ENCODE peak calls at places on chromosomes 2 and 18, in four cellular contexts. P is small intestine; F is CD8-positive, alpha-beta T cell; G is M059J. W is an unnamed sample.

GRCh38 chr2:101597347-101597944 is 100.1 kb upstream of the MAP4K4 start:
- DNase-seq in P (no peak), G (peak), F (no peak), W (peak)

GRCh38 chr2:28649481-28650260 is 102.0 kb upstream of the PPP1CB start:
- DNase-seq in P (peak), F (no peak), G (peak), W (peak)

GRCh38 chr2:78541088-78541450 is 484.4 kb upstream of the REG3G start:
- DNase-seq in G (no peak), F (no peak), P (no peak), W (no peak)

GRCh38 chr2:199684832-199685231 is 166.2 kb downstream of the FTCDNL1 start:
- DNase-seq in P (no peak), F (no peak), G (no peak), W (no peak)

GRCh38 chr2:147382322-147382948 is 462.4 kb upstream of the ACVR2A start:
- DNase-seq in G (no peak), P (peak), F (no peak), W (no peak)

GRCh38 chr18:74083071-74083954 is 64.3 kb downstream of the FBXO15 start:
- DNase-seq in F (peak), G (no peak), P (no peak), W (no peak)

GRCh38 chr2:44895061-44895460 is 46.4 kb upstream of the SIX3 start:
- DNase-seq in G (no peak), P (no peak), F (no peak), W (no peak)

GRCh38 chr2:109380502-109381326 is 233.1 kb downstream of the SEPTIN10 start:
- DNase-seq in G (peak), P (no peak), F (no peak), W (no peak)

GRCh38 chr2:45176399-45176798 is 167.1 kb upstream of the SIX2 start:
- DNase-seq in P (no peak), F (no peak), G (no peak), W (no peak)

GRCh38 chr2:67485431-67485830 is 88.3 kb downstream of the ETAA1 start:
- DNase-seq in P (no peak), F (no peak), G (peak), W (peak)

GRCh38 chr2:235394278-235394828 is 99.5 kb upstream of the AGAP1 start:
- DNase-seq in F (no peak), G (peak), P (no peak), W (peak)

GRCh38 chr18:27685071-27685470 is 491.9 kb downstream of the CDH2 start:
- DNase-seq in P (no peak), G (no peak), F (no peak), W (no peak)

GRCh38 chr2:2717406-2717805 is 386.3 kb upstream of the MYT1L start:
- DNase-seq in G (no peak), F (no peak), P (no peak), W (no peak)

GRCh38 chr2:72738096-72738495 is 87.7 kb downstream of the EXOC6B start:
- DNase-seq in F (no peak), P (no peak), G (no peak), W (no peak)

GRCh38 chr2:64410673-64411072 is 43.3 kb upstream of the LGALSL start:
- DNase-seq in P (no peak), G (no peak), F (no peak), W (no peak)

GRCh38 chr2:60333264-60333663 is 220.2 kb downstream of the BCL11A start:
- DNase-seq in F (no peak), P (no peak), G (no peak), W (no peak)

GRCh38 chr2:3491716-3492474 is 27.4 kb downstream of the ADI1 start:
- DNase-seq in G (no peak), P (no peak), F (no peak), W (no peak)

GRCh38 chr2:49664827-49665226 is 510.5 kb upstream of the FSHR start:
- DNase-seq in F (no peak), G (no peak), P (no peak), W (no peak)

GRCh38 chr2:178082646-178083045 is 10.1 kb upstream of the PDE11A start:
- DNase-seq in G (no peak), F (no peak), P (no peak), W (no peak)

GRCh38 chr18:77063256-77063655 is 69.3 kb downstream of the MBP start:
- DNase-seq in G (peak), F (peak), P (peak), W (no peak)

GRCh38 chr2:237025090-237025865 is 60.4 kb upstream of the COPS8 start:
- DNase-seq in P (peak), G (peak), F (no peak), W (peak)

GRCh38 chr2:169709970-169710369 is 15.7 kb downstream of the PHOSPHO2 start:
- DNase-seq in P (peak), G (no peak), F (no peak), W (no peak)

GRCh38 chr2:96737251-96737650 is 2.6 kb downstream of the LMAN2L start:
- DNase-seq in P (no peak), F (no peak), G (no peak), W (no peak)

GRCh38 chr2:120566331-120567035 is 169.2 kb upstream of the GLI2 start:
- DNase-seq in G (peak), P (no peak), F (no peak), W (no peak)

GRCh38 chr18:78890388-78890787 is 89.2 kb upstream of the SALL3 start:
- DNase-seq in F (no peak), G (no peak), P (no peak), W (no peak)

GRCh38 chr18:12990662-12990976 is 543 bp upstream of the CEP192 start:
- DNase-seq in P (no peak), G (no peak), F (no peak), W (peak)

GRCh38 chr2:28449489-28450395 is 46.1 kb upstream of the PLB1 start:
- DNase-seq in G (peak), F (no peak), P (no peak), W (no peak)

GRCh38 chr2:62409442-62409841 is 96.6 kb downstream of the TMEM17 start:
- DNase-seq in F (no peak), P (no peak), G (peak), W (no peak)

GRCh38 chr2:64143154-64144056 is 815 bp downstream of the PELI1 start:
- DNase-seq in G (peak), F (peak), P (peak), W (no peak)

GRCh38 chr2:133235959-133236358 is 332.3 kb downstream of the NCKAP5 start:
- DNase-seq in P (no peak), F (no peak), G (no peak), W (no peak)

GRCh38 chr18:22230403-22231042 is 61.1 kb downstream of the GATA6 start:
- DNase-seq in P (no peak), G (peak), F (no peak), W (peak)

GRCh38 chr18:48682768-48683167 is 143.9 kb downstream of the CTIF start:
- DNase-seq in F (no peak), G (no peak), P (no peak), W (no peak)

GRCh38 chr2:39469807-39470206 is 32.7 kb upstream of the MAP4K3 start:
- DNase-seq in P (peak), F (no peak), G (peak), W (no peak)

GRCh38 chr18:14117611-14118010 is 14.6 kb downstream of the ZNF519 start:
- DNase-seq in G (no peak), P (no peak), F (no peak), W (no peak)

GRCh38 chr2:240468300-240469238 is 33.1 kb downstream of the GPC1 start:
- DNase-seq in P (no peak), G (no peak), F (no peak), W (no peak)

GRCh38 chr18:39969813-39970494 is 1985.1 kb upstream of the PIK3C3 start:
- DNase-seq in G (no peak), P (no peak), F (no peak), W (no peak)

GRCh38 chr2:191363267-191363666 is 118.1 kb downstream of the MYO1B start:
- DNase-seq in F (no peak), P (no peak), G (no peak), W (no peak)